ENCODE peak calls at places on chromosomes 13 and 19, in five cellular contexts. A is nephron progenitor cell, P is GM10248, N is astrocyte of the cerebellum, Y is foreskin fibroblast. E is an unnamed sample.

GRCh38 chr13:95924389-95924994 is 128.7 kb downstream of the UGGT2 start:
- DNase-seq in A (no peak), P (no peak), N (peak; percentile 77), Y (peak; percentile 77), E (no peak)

GRCh38 chr19:50204811-50205675 is 1.6 kb downstream of the MYH14 start:
- DNase-seq in A (peak; percentile 84), P (no peak), N (no peak), Y (no peak), E (peak; percentile 30)

GRCh38 chr19:7670150-7670784 is 1.4 kb downstream of the RETN start:
- DNase-seq in A (peak; percentile 58), P (no peak), N (no peak), Y (no peak), E (peak; percentile 58)

GRCh38 chr19:40443930-40444180 is 280 bp downstream of the SERTAD3 start:
- DNase-seq in A (no peak), P (no peak), N (no peak), Y (no peak), E (no peak)

GRCh38 chr19:32914879-32915278 is 45.3 kb upstream of the SLC7A9 start:
- DNase-seq in A (no peak), P (no peak), N (no peak), Y (no peak), E (no peak)

GRCh38 chr19:35963514-35963913 is 27.3 kb downstream of the LRFN3 start:
- DNase-seq in A (peak; percentile 87), P (no peak), N (peak; percentile 42), Y (peak; percentile 56), E (peak; percentile 67)

GRCh38 chr13:99224019-99224418 is 23.4 kb downstream of the UBAC2 start:
- DNase-seq in A (no peak), P (no peak), N (no peak), Y (no peak), E (peak; percentile 31)

GRCh38 chr13:102774596-102775375 is 1.2 kb upstream of the TEX30 start:
- DNase-seq in A (no peak), P (no peak), N (no peak), Y (no peak), E (no peak)

GRCh38 chr13:46575321-46575721 is 22.4 kb downstream of the LRCH1 start:
- DNase-seq in A (no peak), P (peak; percentile 46), N (no peak), Y (peak; percentile 64), E (peak; percentile 48)

GRCh38 chr19:35555301-35556005 is 8.0 kb downstream of the ATP4A start:
- DNase-seq in A (peak; percentile 53), P (no peak), N (no peak), Y (no peak), E (peak; percentile 31)

GRCh38 chr13:79989251-79989661 is 351.7 kb downstream of the SPRY2 start:
- DNase-seq in A (no peak), P (no peak), N (no peak), Y (peak; percentile 63), E (no peak)

GRCh38 chr19:8438236-8438635 is 6.5 kb upstream of the HNRNPM start:
- DNase-seq in A (no peak), P (no peak), N (no peak), Y (no peak), E (no peak)

GRCh38 chr19:44758596-44758995 is 10.1 kb downstream of the BCL3 start:
- DNase-seq in A (peak; percentile 53), P (no peak), N (no peak), Y (no peak), E (no peak)

GRCh38 chr13:112574476-112575294 is 13.3 kb downstream of the TUBGCP3 start:
- DNase-seq in A (no peak), P (no peak), N (no peak), Y (no peak), E (no peak)

GRCh38 chr13:30175166-30175565 is 132.2 kb downstream of the KATNAL1 start:
- DNase-seq in A (no peak), P (no peak), N (no peak), Y (no peak), E (no peak)

GRCh38 chr13:52010890-52011689 is at the start of gene ATP7B:
- DNase-seq in A (peak; percentile 64), P (peak; percentile 41), N (no peak), Y (peak; percentile 10), E (peak; percentile 39)

GRCh38 chr13:52016296-52016695 is 4.1 kb downstream of the ALG11 start:
- DNase-seq in A (no peak), P (no peak), N (no peak), Y (no peak), E (no peak)

GRCh38 chr13:52009985-52010384 is 1.3 kb downstream of the ATP7B start:
- DNase-seq in A (no peak), P (no peak), N (no peak), Y (no peak), E (no peak)

GRCh38 chr13:52012512-52012836 is 276 bp downstream of the ALG11 start:
- DNase-seq in A (no peak), P (no peak), N (no peak), Y (no peak), E (no peak)

GRCh38 chr13:52011690-52012511 is at the start of gene ALG11:
- DNase-seq in A (peak; percentile 100), P (peak; percentile 98), N (peak; percentile 97), Y (peak; percentile 97), E (peak; percentile 100)
- TF ChIP-seq CTCF in A (no peak), P (no peak), N (no peak), Y (no peak), E (no peak)

DNA sequence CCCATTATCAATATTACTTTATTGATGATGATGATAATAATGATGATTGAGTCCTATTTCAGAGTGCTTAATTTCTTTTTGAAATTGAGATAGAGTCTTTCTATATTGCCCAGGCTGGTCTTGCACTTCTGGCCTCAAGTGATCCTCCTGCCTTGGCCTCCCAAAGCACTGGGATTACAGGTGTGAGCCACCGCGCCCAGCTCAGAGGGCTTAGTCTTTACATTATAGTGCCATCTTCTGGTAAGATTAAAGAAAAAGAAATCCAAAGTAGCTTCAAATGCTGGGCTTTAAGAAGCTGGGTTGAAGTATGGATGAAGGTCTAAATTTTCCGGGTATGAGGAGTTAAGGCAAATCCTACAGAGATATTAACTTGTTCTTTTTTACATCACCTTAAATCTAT is 3.4 kb upstream of the ZNF333 start:
- DNase-seq in A (no peak), P (no peak), N (no peak), Y (peak; percentile 1), E (peak; percentile 49)
- TF ChIP-seq CTCF in A (no peak), P (peak; percentile 65), N (no peak), Y (peak; percentile 10), E (peak; percentile 80)

GRCh38 chr13:64154514-64154913 is 2738.9 kb upstream of the PCDH20 start:
- DNase-seq in A (no peak), P (no peak), N (peak; percentile 34), Y (peak; percentile 17), E (no peak)
- TF ChIP-seq CTCF in A (no peak), P (no peak), N (peak; percentile 31), Y (no peak), E (no peak)

DNA sequence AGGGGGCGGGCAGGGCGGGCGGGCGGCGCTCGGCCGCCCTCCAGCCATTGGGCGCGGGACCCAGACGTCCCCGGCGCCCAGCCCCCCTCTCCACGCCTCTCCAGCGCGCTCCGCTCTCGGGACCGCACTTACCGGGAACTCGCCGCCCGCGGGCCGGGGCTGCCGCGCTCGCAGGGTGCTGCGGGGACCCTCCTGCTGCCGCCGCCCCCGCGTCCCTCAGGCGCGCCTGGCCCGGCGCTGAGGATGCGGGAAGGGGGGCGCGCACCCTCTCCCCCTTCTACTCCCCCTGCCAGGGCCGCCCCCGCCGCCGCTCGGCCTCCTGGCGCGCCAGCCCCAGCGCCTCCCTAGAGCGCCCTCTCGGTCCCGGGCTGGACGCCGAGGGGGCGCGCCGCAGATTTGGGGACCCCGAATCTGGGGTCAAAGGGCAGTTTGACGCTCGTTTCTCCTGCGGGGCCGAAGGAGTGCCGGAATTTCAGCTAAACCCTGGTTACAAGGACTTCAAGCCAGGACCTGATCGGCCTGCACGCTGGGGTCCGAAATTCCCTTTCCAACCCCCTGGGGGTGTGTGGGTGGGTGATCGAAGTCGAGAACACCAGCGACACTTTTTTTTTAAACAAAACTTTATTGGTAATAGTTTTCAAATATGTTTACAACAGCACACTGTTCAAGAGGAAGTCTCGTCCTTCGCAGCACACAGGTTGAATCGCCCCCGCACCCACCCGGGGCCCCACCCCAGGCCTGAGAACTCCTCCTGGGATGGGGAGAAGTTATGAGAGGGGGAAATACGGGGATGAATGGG is 734 bp upstream of the SAMD1 start:
- DNase-seq in A (peak; percentile 79), P (peak; percentile 92), N (no peak), Y (peak; percentile 40), E (peak; percentile 79)
- TF ChIP-seq CTCF in A (no peak), P (peak; percentile 48), N (no peak), Y (peak; percentile 21), E (no peak)

DNA sequence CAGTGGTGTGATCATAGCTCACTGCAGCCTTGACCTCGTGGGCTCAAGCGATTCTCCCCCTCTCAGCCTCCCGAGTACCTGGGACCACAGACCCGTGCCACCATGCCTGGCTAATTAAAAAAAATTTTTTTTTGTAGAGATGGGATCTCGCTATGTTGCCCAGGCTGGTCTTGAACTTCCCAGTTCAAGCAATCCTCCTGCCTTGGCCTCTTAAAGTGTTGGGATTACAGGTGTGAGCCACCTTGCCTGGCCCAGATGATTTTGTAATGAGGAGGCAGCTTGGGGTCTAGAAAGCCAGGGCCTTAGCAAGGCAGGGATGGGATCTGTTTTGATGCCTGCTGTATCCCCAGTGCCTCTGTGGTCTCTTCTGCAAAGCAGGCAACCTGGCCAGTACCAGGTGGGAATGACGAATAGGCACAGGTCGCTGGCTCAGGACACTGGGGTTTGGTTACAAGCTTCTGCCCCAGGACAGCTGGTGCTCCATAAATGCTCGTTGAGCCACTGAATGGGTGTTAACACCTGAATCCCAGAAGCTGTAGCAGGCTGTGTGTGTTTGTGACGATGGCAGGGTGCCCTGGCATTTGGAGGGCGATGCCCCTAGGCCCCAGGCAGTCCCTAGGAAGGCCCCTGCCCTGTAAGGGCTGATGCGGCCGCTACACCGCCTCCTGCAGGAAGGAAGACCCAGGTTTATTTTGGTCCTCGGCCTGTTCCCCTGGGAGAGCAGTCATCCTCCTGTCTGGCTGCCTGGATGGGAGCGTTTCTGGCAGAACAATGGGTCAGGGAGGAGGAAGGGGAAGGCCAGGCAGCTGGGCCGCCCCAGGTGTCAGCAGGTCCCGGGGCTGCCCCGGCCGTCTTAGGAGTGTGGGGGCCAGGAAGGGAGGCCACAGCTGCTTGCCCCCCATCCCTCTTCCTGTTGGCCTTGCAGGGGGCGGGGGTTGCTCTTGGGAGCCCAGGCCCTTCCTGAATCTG is 8.6 kb downstream of the TNFAIP8L1 start:
- DNase-seq in A (no peak), P (peak; percentile 38), N (no peak), Y (no peak), E (no peak)
- TF ChIP-seq CTCF in A (no peak), P (peak; percentile 23), N (no peak), Y (no peak), E (no peak)

GRCh38 chr19:18798384-18799352 is 7.6 kb upstream of the COMP start:
- DNase-seq in A (peak; percentile 31), P (no peak), N (no peak), Y (no peak), E (no peak)
- TF ChIP-seq CTCF in A (no peak), P (no peak), N (peak; percentile 13), Y (no peak), E (no peak)

GRCh38 chr13:20401586-20401957 is 124.1 kb downstream of the CRYL1 start:
- DNase-seq in A (no peak), P (no peak), N (no peak), Y (no peak), E (no peak)
- TF ChIP-seq CTCF in A (no peak), P (no peak), N (no peak), Y (no peak), E (no peak)

GRCh38 chr19:12938536-12939291 is at the start of gene CALR:
- DNase-seq in A (no peak), P (no peak), N (no peak), Y (no peak), E (peak; percentile 34)
- TF ChIP-seq CTCF in A (no peak), P (peak; percentile 3), N (no peak), Y (peak; percentile 11), E (no peak)

E was measured in activated CD8-positive, alpha-beta T cell treated with anti-CD3 and anti-CD28 coated beads for 36 hours.